ENCODE peak calls at places on chromosomes 4 and X, in four cellular contexts. J, R, M and H are unnamed samples.

GRCh38 chrX:52262195-52262546 is 77.5 kb downstream of the MAGED4 start:
- DNase-seq in R (no peak), M (no peak), J (no peak), H (no peak)

GRCh38 chr4:3079694-3080123 is 5.2 kb downstream of the HTT start:
- DNase-seq in J (no peak), M (no peak), R (no peak), H (peak)

GRCh38 chrX:41661366-41662095 is 27.2 kb upstream of the GPR34 start:
- DNase-seq in J (no peak), M (no peak), R (no peak), H (no peak)

GRCh38 chrX:41858161-41858775 is 65.1 kb downstream of the CASK start:
- DNase-seq in J (no peak), R (no peak), M (peak), H (no peak)

GRCh38 chrX:46165411-46165810 is 379.8 kb downstream of the ZNF674 start:
- DNase-seq in R (no peak), J (no peak), M (no peak), H (no peak)

GRCh38 chr4:8504279-8505007 is 63.9 kb downstream of the TRMT44 start:
- DNase-seq in J (no peak), R (no peak), M (no peak), H (no peak)

GRCh38 chr4:109233585-109233984 is 68.9 kb downstream of the COL25A1 start:
- DNase-seq in J (no peak), R (no peak), M (no peak), H (no peak)

GRCh38 chr4:118351851-118352827 is 664 bp downstream of the PRSS12 start:
- DNase-seq in M (peak), J (no peak), R (peak), H (peak)

GRCh38 chr4:66489783-66490452 is 819.6 kb upstream of the EPHA5 start:
- DNase-seq in J (no peak), M (no peak), R (peak), H (no peak)

GRCh38 chr4:38185406-38185805 is 225.2 kb downstream of the PTTG2 start:
- DNase-seq in M (peak), J (no peak), R (no peak), H (no peak)

GRCh38 chr4:121070696-121071639 is 1.4 kb downstream of the NDNF start:
- DNase-seq in M (peak), J (no peak), R (peak), H (peak)

GRCh38 chrX:24999501-24999900 is 16.3 kb downstream of the ARX start:
- DNase-seq in J (no peak), R (no peak), M (peak), H (no peak)

GRCh38 chr4:43425206-43425605 is 532.7 kb downstream of the GRXCR1 start:
- DNase-seq in J (no peak), M (no peak), R (no peak), H (no peak)

GRCh38 chrX:634306-634958 is 3.8 kb downstream of the SHOX start:
- DNase-seq in M (peak), J (no peak), R (no peak), H (no peak)

GRCh38 chr4:150212927-150213326 is 134.7 kb downstream of the DCLK2 start:
- DNase-seq in J (peak), M (no peak), R (no peak), H (no peak)

GRCh38 chrX:47560179-47560830 is 700 bp upstream of the ARAF start:
- DNase-seq in M (no peak), J (no peak), R (no peak), H (no peak)

GRCh38 chr4:146654648-146654975 is 15.9 kb downstream of the POU4F2 start:
- DNase-seq in J (no peak), R (no peak), M (no peak), H (no peak)

GRCh38 chr4:146649232-146649631 is 10.5 kb downstream of the POU4F2 start:
- DNase-seq in R (no peak), M (no peak), J (no peak), H (no peak)

GRCh38 chr4:146650034-146650433 is 11.3 kb downstream of the POU4F2 start:
- DNase-seq in J (no peak), R (no peak), M (no peak), H (no peak)

GRCh38 chr4:146654976-146655761 is 16.5 kb downstream of the POU4F2 start:
- DNase-seq in R (peak), J (no peak), M (peak), H (no peak)
- TF ChIP-seq CTCF in R (peak), J (no peak), M (peak), H (no peak)

DNA sequence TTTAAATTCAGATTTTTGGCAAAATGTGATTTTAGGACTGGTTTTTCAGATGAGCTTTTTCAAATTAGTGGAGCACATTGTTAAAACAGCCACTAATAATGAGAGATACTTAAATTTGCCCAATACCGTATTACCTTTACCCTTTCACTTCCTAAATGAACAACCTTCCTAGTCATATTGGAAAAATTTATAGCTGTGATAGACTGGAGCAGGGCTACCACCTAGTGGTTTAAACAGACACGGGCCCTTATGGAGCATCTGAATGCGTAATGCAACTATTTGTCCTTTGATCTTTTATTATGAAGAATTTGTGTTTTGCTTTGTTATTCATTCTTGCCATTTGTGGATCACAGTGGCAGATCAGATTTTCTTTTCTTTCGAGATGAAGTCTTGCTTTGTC is 72.7 kb downstream of the KDM6A start:
- DNase-seq in J (peak), M (no peak), R (no peak), H (no peak)
- TF ChIP-seq CTCF in J (peak), M (peak), R (no peak), H (no peak)

GRCh38 chr4:151573945-151574344 is 165.0 kb downstream of the FHIP1A start:
- DNase-seq in R (peak), J (no peak), M (no peak), H (no peak)
- TF ChIP-seq CTCF in R (no peak), J (no peak), M (no peak), H (no peak)

DNA sequence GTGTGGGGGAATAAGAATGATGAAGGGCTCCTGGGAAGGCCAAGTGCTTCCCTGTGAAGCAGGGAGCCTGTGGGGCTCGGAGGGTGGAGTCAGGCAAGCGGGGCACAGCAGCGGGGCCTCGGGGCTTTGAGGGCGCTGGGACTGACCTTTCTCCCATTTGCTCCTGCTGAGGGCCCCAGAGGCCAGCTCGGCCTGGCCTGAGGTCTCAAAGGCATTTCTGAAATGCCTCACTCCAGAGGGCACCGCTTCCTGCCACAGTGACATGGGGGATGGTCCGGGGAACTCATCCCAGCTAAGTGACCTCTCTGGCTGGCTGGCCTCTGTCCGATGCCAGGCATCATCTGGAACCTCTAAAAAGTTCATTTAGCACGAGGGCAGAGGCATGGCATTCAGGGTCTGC is 98.8 kb upstream of the STX18 start:
- DNase-seq in M (peak), J (no peak), R (no peak), H (no peak)
- TF ChIP-seq CTCF in M (no peak), J (no peak), R (no peak), H (no peak)

GRCh38 chr4:6907658-6908191 is 1.9 kb upstream of the TBC1D14 start:
- DNase-seq in R (peak), M (peak), J (peak), H (no peak)
- TF ChIP-seq CTCF in R (peak), M (peak), J (peak), H (peak)

GRCh38 chr4:55435136-55435535 is 39.4 kb downstream of the TMEM165 start:
- DNase-seq in J (no peak), M (peak), R (peak), H (no peak)
- TF ChIP-seq CTCF in J (no peak), M (peak), R (peak), H (peak)

GRCh38 chr4:20490734-20491133 is 209.5 kb upstream of the PACRGL start:
- DNase-seq in R (no peak), J (no peak), M (no peak), H (no peak)
- TF ChIP-seq CTCF in R (no peak), J (no peak), M (peak), H (no peak)